ENCODE peak calls at places on chromosome 1, in five cellular contexts. One of them, this sample, is unnamed.

GRCh38 chr1:119674835-119675289 is 26.8 kb upstream of the ZNF697 start:
- DNase-seq in right lobe of liver: peak; percentile 90
- DNase-seq in epithelial cell of proximal tubule: no peak
- DNase-seq in GM06990: no peak
- DNase-seq in esophagus squamous epithelium: no peak
- DNase-seq in this sample: peak; percentile 43

GRCh38 chr1:148328884-148329283 is 154.2 kb downstream of the PPIAL4G start:
- DNase-seq in right lobe of liver: no peak
- DNase-seq in epithelial cell of proximal tubule: no peak
- DNase-seq in GM06990: no peak
- DNase-seq in esophagus squamous epithelium: no peak
- DNase-seq in this sample: no peak

GRCh38 chr1:201259476-201260235 is 23.6 kb upstream of the PKP1 start:
- DNase-seq in right lobe of liver: no peak
- DNase-seq in epithelial cell of proximal tubule: no peak
- DNase-seq in GM06990: no peak
- DNase-seq in esophagus squamous epithelium: no peak
- DNase-seq in this sample: peak; percentile 23

GRCh38 chr1:239677362-239677761 is 291.0 kb downstream of the CHRM3 start:
- DNase-seq in right lobe of liver: no peak
- DNase-seq in epithelial cell of proximal tubule: no peak
- DNase-seq in GM06990: no peak
- DNase-seq in esophagus squamous epithelium: no peak
- DNase-seq in this sample: no peak

GRCh38 chr1:195218428-195219212 is 1389.6 kb downstream of the KCNT2 start:
- DNase-seq in right lobe of liver: no peak
- DNase-seq in epithelial cell of proximal tubule: no peak
- DNase-seq in GM06990: no peak
- DNase-seq in esophagus squamous epithelium: no peak
- DNase-seq in this sample: no peak

GRCh38 chr1:101388904-101389546 is 152.2 kb downstream of the S1PR1 start:
- DNase-seq in right lobe of liver: no peak
- DNase-seq in epithelial cell of proximal tubule: no peak
- DNase-seq in GM06990: peak; percentile 85
- DNase-seq in esophagus squamous epithelium: no peak
- DNase-seq in this sample: peak; percentile 22

GRCh38 chr1:236716160-236716559 is 29.9 kb downstream of the ACTN2 start:
- DNase-seq in right lobe of liver: no peak
- DNase-seq in epithelial cell of proximal tubule: no peak
- DNase-seq in GM06990: no peak
- DNase-seq in esophagus squamous epithelium: no peak
- DNase-seq in this sample: no peak

GRCh38 chr1:41698916-41699860 is 214.7 kb upstream of the EDN2 start:
- DNase-seq in right lobe of liver: no peak
- DNase-seq in epithelial cell of proximal tubule: no peak
- DNase-seq in GM06990: peak; percentile 78
- DNase-seq in esophagus squamous epithelium: no peak
- DNase-seq in this sample: peak; percentile 77

GRCh38 chr1:10399487-10399917 is 638 bp downstream of the PGD start:
- DNase-seq in right lobe of liver: no peak
- DNase-seq in epithelial cell of proximal tubule: no peak
- DNase-seq in GM06990: no peak
- DNase-seq in esophagus squamous epithelium: no peak
- DNase-seq in this sample: no peak

GRCh38 chr1:14704846-14705245 is 106.4 kb downstream of the KAZN start:
- DNase-seq in right lobe of liver: no peak
- DNase-seq in epithelial cell of proximal tubule: no peak
- DNase-seq in GM06990: peak; percentile 47
- DNase-seq in esophagus squamous epithelium: no peak
- DNase-seq in this sample: no peak